ENCODE peak calls at places on chromosome 9, in eight cellular contexts. C, K, Y, W, H, I, Q and O are unnamed samples.
A peak's percentile ranks its signal among the peaks of the same experiment; 100 is the strongest.

GRCh38 chr9:77512876-77513275 is 135.2 kb downstream of the GNA14 start:
- DNase-seq in H (no peak), I (no peak), Y (peak; percentile 40), Q (no peak), K (no peak), C (no peak), W (no peak), O (no peak)

GRCh38 chr9:32723801-32724200 is 59.5 kb upstream of the TMEM215 start:
- DNase-seq in I (no peak), Q (no peak), W (no peak), C (no peak), H (no peak), Y (no peak), K (no peak), O (no peak)

GRCh38 chr9:105307731-105308130 is 63.3 kb downstream of the SLC44A1 start:
- DNase-seq in Q (no peak), W (no peak), I (no peak), Y (no peak), K (no peak), C (no peak), H (no peak), O (no peak)

GRCh38 chr9:126295936-126296600 is 30.6 kb upstream of the MVB12B start:
- DNase-seq in H (no peak), W (no peak), I (no peak), Q (no peak), K (no peak), C (no peak), Y (no peak), O (no peak)

GRCh38 chr9:78030553-78031270 is 899 bp downstream of the GNAQ start:
- DNase-seq in Y (peak; percentile 64), W (peak; percentile 58), H (peak; percentile 78), I (peak; percentile 55), C (peak; percentile 15), K (peak; percentile 82), Q (no peak), O (no peak)

GRCh38 chr9:128503870-128504269 is 649 bp upstream of the GLE1 start:
- DNase-seq in Y (peak; percentile 36), C (no peak), W (peak; percentile 32), I (no peak), K (peak; percentile 41), H (no peak), Q (no peak), O (no peak)

GRCh38 chr9:80197661-80198060 is 625.9 kb downstream of the TLE4 start:
- DNase-seq in H (no peak), Y (no peak), Q (peak; percentile 43), W (no peak), K (no peak), C (no peak), I (no peak), O (no peak)

GRCh38 chr9:109383947-109384346 is 63.1 kb upstream of the EPB41L4B start:
- DNase-seq in H (no peak), I (no peak), Y (no peak), W (no peak), Q (no peak), K (no peak), C (no peak), O (no peak)

GRCh38 chr9:98009437-98009836 is 26.3 kb downstream of the ANP32B start:
- DNase-seq in H (no peak), Q (no peak), W (no peak), C (no peak), Y (no peak), I (no peak), K (no peak), O (no peak)

GRCh38 chr9:98538626-98539031 is 170.1 kb downstream of the GABBR2 start:
- DNase-seq in I (no peak), C (no peak), Q (peak; percentile 29), H (peak; percentile 64), W (no peak), K (no peak), Y (no peak), O (no peak)

GRCh38 chr9:35311891-35312639 is 150.3 kb downstream of the UNC13B start:
- DNase-seq in W (no peak), I (no peak), K (no peak), H (no peak), C (peak; percentile 5), Y (peak; percentile 58), Q (no peak), O (no peak)

GRCh38 chr9:15389636-15390035 is 33.0 kb upstream of the SNAPC3 start:
- DNase-seq in Q (no peak), I (no peak), K (no peak), Y (no peak), H (no peak), W (no peak), C (no peak), O (no peak)

GRCh38 chr9:33721674-33722358 is 73.5 kb upstream of the PRSS3 start:
- DNase-seq in C (peak; percentile 67), K (peak; percentile 89), W (peak; percentile 90), Y (peak; percentile 87), Q (peak; percentile 76), H (peak; percentile 93), I (peak; percentile 86), O (peak; percentile 49)

GRCh38 chr9:99778308-99778707 is 43.4 kb upstream of the NR4A3 start:
- DNase-seq in C (peak; percentile 76), I (no peak), K (no peak), Q (peak; percentile 88), W (no peak), H (no peak), Y (no peak), O (peak; percentile 42)

GRCh38 chr9:24912767-24913166 is 367.1 kb upstream of the IZUMO3 start:
- DNase-seq in H (no peak), K (no peak), C (no peak), Y (no peak), Q (peak; percentile 1), W (no peak), I (no peak), O (no peak)

GRCh38 chr9:1262367-1262766 is 212.2 kb downstream of the DMRT2 start:
- DNase-seq in K (no peak), Q (no peak), I (no peak), H (no peak), W (no peak), Y (no peak), C (no peak), O (no peak)

GRCh38 chr9:37430841-37431597 is 8.5 kb downstream of the GRHPR start:
- DNase-seq in Y (no peak), W (no peak), K (no peak), H (no peak), I (no peak), C (no peak), Q (peak; percentile 35), O (no peak)

GRCh38 chr9:136050706-136051567 is 44.2 kb downstream of the NACC2 start:
- DNase-seq in I (no peak), C (no peak), Q (peak; percentile 30), Y (no peak), K (peak; percentile 55), W (no peak), H (no peak), O (no peak)
- TF ChIP-seq CTCF in I (no peak), C (peak; percentile 22), Q (no peak), Y (no peak), K (no peak), W (no peak), H (no peak), O (no peak)

DNA sequence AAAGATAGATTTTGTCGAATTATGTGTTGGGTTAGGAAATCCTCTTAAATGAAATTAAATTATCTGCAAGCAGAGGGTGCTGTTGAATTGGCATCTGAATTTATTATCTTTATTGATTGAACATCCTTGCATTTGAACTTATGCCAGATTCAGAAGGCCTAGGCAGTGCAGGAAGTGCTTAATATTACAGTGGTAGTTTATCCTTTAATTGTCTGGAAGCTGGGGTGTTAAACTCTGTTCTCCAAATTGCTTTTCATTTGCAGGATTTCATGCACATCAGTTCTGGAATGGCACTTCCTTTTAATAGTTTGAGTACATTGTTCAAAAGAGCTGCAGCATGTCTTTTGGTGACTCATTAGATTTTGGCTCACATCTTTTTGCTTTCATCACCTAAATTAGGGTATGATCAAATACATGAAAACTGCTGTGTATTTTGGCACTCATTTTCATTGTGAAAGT is 186.3 kb downstream of the KDM4C start:
- DNase-seq in H (no peak), Y (no peak), K (no peak), I (no peak), C (peak; percentile 71), W (no peak), Q (peak; percentile 86), O (no peak)
- TF ChIP-seq CTCF in H (no peak), Y (no peak), K (no peak), I (no peak), C (peak; percentile 50), W (no peak), Q (no peak), O (no peak)

GRCh38 chr9:130997395-130997684 is 11.6 kb upstream of the LAMC3 start:
- DNase-seq in Q (no peak), Y (no peak), I (no peak), K (no peak), W (no peak), C (no peak), H (no peak), O (no peak)

GRCh38 chr9:130997925-130998595 is 10.9 kb upstream of the LAMC3 start:
- DNase-seq in W (peak; percentile 72), H (peak; percentile 61), I (no peak), C (peak; percentile 48), Q (peak; percentile 50), K (peak; percentile 80), Y (peak; percentile 70), O (no peak)

GRCh38 chr9:130999265-130999623 is 9.7 kb upstream of the LAMC3 start:
- DNase-seq in K (no peak), Q (no peak), C (no peak), W (no peak), H (peak; percentile 2), I (no peak), Y (no peak), O (no peak)

GRCh38 chr9:130996672-130997394 is 12.1 kb upstream of the LAMC3 start:
- DNase-seq in K (no peak), C (no peak), Q (no peak), I (no peak), W (no peak), H (no peak), Y (no peak), O (no peak)

GRCh38 chr9:130998596-130999264 is 10.2 kb upstream of the LAMC3 start:
- DNase-seq in H (peak; percentile 22), Y (no peak), W (no peak), K (no peak), C (no peak), Q (no peak), I (no peak), O (no peak)
- TF ChIP-seq CTCF in H (no peak), Y (no peak), W (no peak), K (no peak), C (peak; percentile 68), Q (no peak), I (no peak), O (no peak)

GRCh38 chr9:136923881-136924280 is 20.7 kb downstream of the FBXW5 start:
- DNase-seq in C (no peak), K (no peak), H (no peak), Q (no peak), Y (no peak), I (no peak), W (no peak), O (no peak)

GRCh38 chr9:136927343-136928261 is 16.9 kb downstream of the FBXW5 start:
- DNase-seq in W (no peak), H (no peak), I (no peak), Q (peak; percentile 10), Y (no peak), C (no peak), K (no peak), O (no peak)

GRCh38 chr9:136926154-136926704 is 18.3 kb downstream of the FBXW5 start:
- DNase-seq in W (no peak), Y (no peak), H (no peak), C (no peak), I (no peak), Q (no peak), K (no peak), O (no peak)

GRCh38 chr9:136926749-136927148 is 17.8 kb downstream of the FBXW5 start:
- DNase-seq in C (no peak), W (no peak), I (no peak), Y (no peak), Q (no peak), K (no peak), H (no peak), O (no peak)

GRCh38 chr9:136925414-136926153 is 19.0 kb downstream of the FBXW5 start:
- DNase-seq in Q (no peak), W (no peak), Y (peak; percentile 65), K (no peak), C (no peak), H (no peak), I (no peak), O (no peak)
- TF ChIP-seq CTCF in Q (peak; percentile 3), W (no peak), Y (peak; percentile 29), K (no peak), C (peak; percentile 21), H (no peak), I (peak; percentile 11), O (no peak)